ENCODE peak calls at places on chromosomes 1 and 21, in five cellular contexts. P is mesenchymal stem cell, S is H1, X is H9, F is neuronal stem cell. V is an unnamed sample.

GRCh38 chr1:192311281-192311680 is 5.5 kb upstream of the RGS21 start:
- DNase-seq in P (peak; percentile 61), S (no peak), X (no peak), F (no peak), V (peak; percentile 80)

GRCh38 chr1:234696148-234696576 is 86.2 kb upstream of the IRF2BP2 start:
- DNase-seq in P (no peak), S (no peak), X (no peak), F (no peak), V (no peak)

GRCh38 chr21:28776251-28776650 is 216.4 kb downstream of the LTN1 start:
- DNase-seq in P (peak; percentile 75), S (no peak), X (no peak), F (no peak), V (peak; percentile 96)

GRCh38 chr1:203320546-203321272 is 15.4 kb downstream of the BTG2 start:
- DNase-seq in P (peak; percentile 33), S (no peak), X (peak; percentile 84), F (no peak), V (peak; percentile 63)

GRCh38 chr1:66177483-66177882 is 356.5 kb upstream of the SGIP1 start:
- DNase-seq in P (no peak), S (no peak), X (no peak), F (no peak), V (no peak)

GRCh38 chr1:164891615-164892014 is 332.6 kb downstream of the PBX1 start:
- DNase-seq in P (no peak), S (no peak), X (no peak), F (no peak), V (no peak)

GRCh38 chr21:29334717-29335428 is 36.2 kb downstream of the BACH1 start:
- DNase-seq in P (peak; percentile 56), S (no peak), X (no peak), F (no peak), V (peak; percentile 78)

GRCh38 chr1:154352245-154352580 is 26.9 kb downstream of the ATP8B2 start:
- DNase-seq in P (peak; percentile 1), S (no peak), X (no peak), F (no peak), V (no peak)

GRCh38 chr21:30326390-30326789 is 6.3 kb upstream of the KRTAP26-1 start:
- DNase-seq in P (no peak), S (no peak), X (no peak), F (no peak), V (no peak)

GRCh38 chr1:6614019-6614952 is 755 bp downstream of the PHF13 start:
- DNase-seq in P (peak; percentile 41), S (no peak), X (no peak), F (no peak), V (peak; percentile 21)

GRCh38 chr1:162548170-162548569 is 13.4 kb upstream of the UAP1 start:
- DNase-seq in P (no peak), S (no peak), X (no peak), F (no peak), V (peak; percentile 54)

GRCh38 chr1:156641761-156642264 is at the start of gene BCAN:
- DNase-seq in P (peak; percentile 45), S (no peak), X (peak; percentile 78), F (no peak), V (peak; percentile 19)

GRCh38 chr1:3730556-3731247 is 21.5 kb upstream of the CCDC27 start:
- DNase-seq in P (no peak), S (no peak), X (no peak), F (no peak), V (no peak)

GRCh38 chr1:241654019-241654418 is 1.9 kb downstream of the WDR64 start:
- DNase-seq in P (no peak), S (no peak), X (no peak), F (no peak), V (no peak)

GRCh38 chr1:71428029-71428428 is 347.2 kb upstream of the ZRANB2 start:
- DNase-seq in P (no peak), S (no peak), X (no peak), F (no peak), V (no peak)

GRCh38 chr1:111733996-111734369 is 5.2 kb downstream of the INKA2 start:
- DNase-seq in P (no peak), S (no peak), X (peak; percentile 8), F (no peak), V (no peak)

GRCh38 chr1:116453481-116453880 is 80.4 kb downstream of the ATP1A1 start:
- DNase-seq in P (no peak), S (no peak), X (no peak), F (no peak), V (no peak)

GRCh38 chr1:96309783-96310182 is 411.8 kb upstream of the PTBP2 start:
- DNase-seq in P (peak; percentile 73), S (no peak), X (no peak), F (no peak), V (peak; percentile 81)

GRCh38 chr1:167638064-167638463 is 8.0 kb downstream of the RCSD1 start:
- DNase-seq in P (no peak), S (no peak), X (no peak), F (no peak), V (no peak)

GRCh38 chr1:36183309-36183856 is 27.4 kb downstream of the MAP7D1 start:
- DNase-seq in P (no peak), S (no peak), X (no peak), F (no peak), V (no peak)

GRCh38 chr1:89802036-89802435 is 18.8 kb upstream of the LRRC8D start:
- DNase-seq in P (no peak), S (no peak), X (no peak), F (peak; percentile 51), V (no peak)

GRCh38 chr1:8031176-8031785 is 5.2 kb upstream of the ERRFI1 start:
- DNase-seq in P (peak; percentile 69), S (no peak), X (no peak), F (no peak), V (peak; percentile 73)

GRCh38 chr1:116426401-116426800 is 53.4 kb downstream of the ATP1A1 start:
- DNase-seq in P (no peak), S (no peak), X (no peak), F (no peak), V (no peak)

GRCh38 chr21:33543505-33544129 is 779 bp downstream of the SON start:
- DNase-seq in P (no peak), S (no peak), X (peak; percentile 66), F (no peak), V (no peak)

GRCh38 chr1:213014642-213015041 is 1.0 kb downstream of the ANGEL2 start:
- DNase-seq in P (peak; percentile 47), S (no peak), X (no peak), F (peak; percentile 5), V (peak; percentile 13)

GRCh38 chr1:22717038-22717758 is 6.6 kb downstream of the EPHB2 start:
- DNase-seq in P (no peak), S (no peak), X (no peak), F (no peak), V (no peak)

GRCh38 chr1:218353656-218354055 is 8.5 kb downstream of the TGFB2 start:
- DNase-seq in P (no peak), S (no peak), X (no peak), F (no peak), V (no peak)

GRCh38 chr1:228318823-228319241 is 87.8 kb downstream of the TRIM11 start:
- DNase-seq in P (no peak), S (no peak), X (no peak), F (no peak), V (no peak)

GRCh38 chr1:214445201-214445600 is 106.2 kb downstream of the PTPN14 start:
- DNase-seq in P (peak; percentile 72), S (no peak), X (no peak), F (no peak), V (no peak)

GRCh38 chr1:21012937-21013336 is 163.8 kb downstream of the EIF4G3 start:
- DNase-seq in P (peak; percentile 40), S (no peak), X (no peak), F (peak; percentile 15), V (peak; percentile 12)

GRCh38 chr1:113551728-113552127 is 161.4 kb downstream of the MAGI3 start:
- DNase-seq in P (no peak), S (no peak), X (no peak), F (no peak), V (no peak)

GRCh38 chr1:86616871-86617270 is 70.0 kb downstream of the CLCA4 start:
- DNase-seq in P (no peak), S (no peak), X (no peak), F (no peak), V (no peak)

GRCh38 chr1:176203735-176204134 is 3.4 kb downstream of the COP1 start:
- DNase-seq in P (no peak), S (no peak), X (no peak), F (no peak), V (no peak)

GRCh38 chr1:175394739-175395138 is 202.2 kb upstream of the KIAA0040 start:
- DNase-seq in P (no peak), S (no peak), X (no peak), F (no peak), V (no peak)

DNA sequence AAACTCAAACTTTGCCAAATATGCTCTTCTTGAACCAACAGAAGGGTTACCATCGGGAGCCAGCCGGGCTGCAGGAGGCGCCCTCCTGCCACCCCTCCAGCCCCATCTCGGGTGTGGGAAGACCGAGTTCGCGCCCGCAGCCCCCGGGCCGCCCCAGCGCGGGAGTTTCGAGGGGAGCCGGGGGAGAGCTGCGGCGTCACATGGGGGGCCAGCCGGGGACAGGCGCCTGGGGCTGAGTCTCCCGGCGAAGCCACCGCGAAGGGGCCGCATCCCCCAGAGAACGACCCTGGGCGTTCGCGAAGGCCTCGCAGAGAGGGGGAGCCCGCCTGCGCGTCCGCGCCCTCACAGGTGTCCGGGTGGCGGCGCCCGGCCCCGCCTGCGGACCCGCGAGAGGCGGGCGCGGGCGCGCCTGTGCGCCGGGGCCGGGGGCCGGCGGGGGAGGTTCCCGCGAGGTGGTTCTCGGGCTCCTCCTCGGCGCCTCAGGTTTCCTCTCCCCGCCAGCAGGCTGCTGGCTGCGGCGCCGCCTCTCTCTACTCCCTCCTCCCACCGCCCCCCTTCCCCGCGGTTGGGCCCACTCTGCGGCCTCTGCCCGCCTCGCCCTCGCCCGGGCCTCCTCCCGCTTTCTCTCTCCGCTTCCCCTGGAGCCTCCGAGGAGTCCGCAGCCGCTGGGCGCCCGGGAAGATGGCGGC is at the start of gene RAVER2:
- DNase-seq in P (peak; percentile 75), S (no peak), X (peak; percentile 78), F (peak; percentile 78), V (peak; percentile 49)
- H3K18ac ChIP-seq in P (peak within 1 kb of the TSS; percentile 62), S (peak within 1 kb of the TSS; percentile 83), X (peak within 1 kb of the TSS; percentile 88), F (peak within 1 kb of the TSS; percentile 97), V (no peak within 1 kb of the TSS)

GRCh38 chr1:14962407-14962806 is 191.1 kb upstream of the TMEM51 start:
- DNase-seq in P (no peak), S (no peak), X (no peak), F (no peak), V (no peak)
- H3K4me2 ChIP-seq in P (no peak overlapping the region), S (no peak overlapping the region), X (no peak overlapping the region), F (no peak overlapping the region), V (no peak overlapping the region)

DNA sequence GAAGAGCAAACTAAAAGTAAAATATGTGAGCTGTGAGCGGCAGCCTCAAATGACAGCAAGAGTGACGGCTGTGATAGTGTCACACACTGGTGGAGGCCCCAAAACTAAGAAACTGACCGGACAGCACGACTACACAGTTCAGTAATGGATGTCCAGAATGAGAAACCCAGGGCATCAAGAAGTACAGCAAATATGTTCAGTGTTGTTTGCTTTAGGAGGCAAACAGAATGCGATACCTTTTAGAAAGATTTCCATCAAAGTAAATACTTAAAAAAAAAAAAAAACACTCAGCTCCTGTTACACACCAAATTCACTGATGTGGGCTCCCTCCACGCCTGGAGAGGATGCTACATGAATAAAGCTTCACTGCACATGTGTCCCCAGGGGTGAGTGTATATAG is 1.1 kb upstream of the PKP1 start:
- DNase-seq in P (no peak), S (no peak), X (no peak), F (no peak), V (no peak)
- H3K27ac ChIP-seq in P (no peak overlapping the region), S (no peak overlapping the region), X (no peak overlapping the region), F (no peak overlapping the region), V (no peak overlapping the region)

GRCh38 chr1:160680399-160680798 is 31.2 kb downstream of the CD48 start:
- DNase-seq in P (no peak), S (no peak), X (no peak), F (no peak), V (no peak)
- H3K18ac ChIP-seq in P (no peak overlapping the region), S (no peak overlapping the region), X (no peak overlapping the region), F (no peak overlapping the region), V (no peak overlapping the region)